ENCODE peak calls at places on chromosomes 5 and 9, in four cellular contexts. J, T, H and Y are unnamed samples.

GRCh38 chr5:26104175-26104574 is 934.2 kb downstream of the CDH9 start:
- DNase-seq in J (no peak), T (no peak), H (no peak), Y (no peak)

GRCh38 chr5:145110826-145111225 is 724.3 kb downstream of the PRELID2 start:
- DNase-seq in J (no peak), T (no peak), H (no peak), Y (no peak)

GRCh38 chr5:102218159-102218558 is 77.9 kb downstream of the SLCO4C1 start:
- DNase-seq in J (peak), T (no peak), H (no peak), Y (no peak)

GRCh38 chr9:81671880-81672280 is 17.5 kb downstream of the TLE1 start:
- DNase-seq in J (no peak), T (no peak), H (no peak), Y (no peak)

GRCh38 chr5:116411101-116411571 is 163.5 kb downstream of the SEMA6A start:
- DNase-seq in J (no peak), T (no peak), H (no peak), Y (no peak)

GRCh38 chr5:107388111-107388861 is 282.5 kb downstream of the EFNA5 start:
- DNase-seq in J (no peak), T (peak), H (peak), Y (no peak)

GRCh38 chr5:112634796-112635195 is 102.9 kb upstream of the APC start:
- DNase-seq in J (no peak), T (no peak), H (no peak), Y (no peak)

GRCh38 chr9:109114670-109115069 is 5.1 kb downstream of the TMEM245 start:
- DNase-seq in J (no peak), T (no peak), H (no peak), Y (no peak)

GRCh38 chr5:12023614-12024241 is 119.5 kb upstream of the CTNND2 start:
- DNase-seq in J (peak), T (peak), H (peak), Y (no peak)

GRCh38 chr5:19369561-19369960 is 618.4 kb downstream of the CDH18 start:
- DNase-seq in J (no peak), T (no peak), H (no peak), Y (no peak)

GRCh38 chr5:110790673-110791072 is 51.9 kb downstream of the SLC25A46 start:
- DNase-seq in J (no peak), T (peak), H (no peak), Y (no peak)

GRCh38 chr5:168407222-168407621 is 79.0 kb upstream of the RARS1 start:
- DNase-seq in J (no peak), T (no peak), H (no peak), Y (no peak)

GRCh38 chr5:100970646-100971045 is 67.6 kb upstream of the ST8SIA4 start:
- DNase-seq in J (no peak), T (no peak), H (no peak), Y (no peak)

GRCh38 chr5:43485406-43485805 is 1.7 kb upstream of the TMEM267 start:
- DNase-seq in J (peak), T (no peak), H (no peak), Y (peak)

GRCh38 chr9:134358026-134358967 is 32.0 kb downstream of the RXRA start:
- DNase-seq in J (no peak), T (peak), H (no peak), Y (no peak)

GRCh38 chr9:89874351-89875321 is 269.8 kb downstream of the GADD45G start:
- DNase-seq in J (no peak), T (peak), H (no peak), Y (no peak)

GRCh38 chr9:115006660-115007059 is 76.3 kb upstream of the TNFSF8 start:
- DNase-seq in J (no peak), T (no peak), H (no peak), Y (no peak)
- TF ChIP-seq PBX3 in J (no peak), T (no peak), H (no peak), Y (no peak)

GRCh38 chr5:83151821-83152220 is 74.5 kb downstream of the XRCC4 start:
- DNase-seq in J (no peak), T (no peak), H (no peak), Y (no peak)

GRCh38 chr5:83162598-83162997 is 85.3 kb downstream of the XRCC4 start:
- DNase-seq in J (no peak), T (no peak), H (no peak), Y (no peak)

GRCh38 chr5:83157120-83157519 is 79.8 kb downstream of the XRCC4 start:
- DNase-seq in J (no peak), T (no peak), H (no peak), Y (no peak)
- TF ChIP-seq PBX3 in J (no peak), T (no peak), H (no peak), Y (no peak)

GRCh38 chr5:10355071-10355889 is 1.8 kb downstream of the MARCHF6 start:
- DNase-seq in J (no peak), T (no peak), H (no peak), Y (no peak)

GRCh38 chr5:10352404-10353240 is 873 bp upstream of the MARCHF6 start:
- DNase-seq in J (peak), T (peak), H (peak), Y (no peak)

GRCh38 chr5:10353241-10354047 is at the start of gene MARCHF6:
- DNase-seq in J (peak), T (peak), H (peak), Y (peak)

GRCh38 chr5:10351882-10352395 is 1.6 kb upstream of the MARCHF6 start:
- DNase-seq in J (no peak), T (no peak), H (no peak), Y (no peak)

DNA sequence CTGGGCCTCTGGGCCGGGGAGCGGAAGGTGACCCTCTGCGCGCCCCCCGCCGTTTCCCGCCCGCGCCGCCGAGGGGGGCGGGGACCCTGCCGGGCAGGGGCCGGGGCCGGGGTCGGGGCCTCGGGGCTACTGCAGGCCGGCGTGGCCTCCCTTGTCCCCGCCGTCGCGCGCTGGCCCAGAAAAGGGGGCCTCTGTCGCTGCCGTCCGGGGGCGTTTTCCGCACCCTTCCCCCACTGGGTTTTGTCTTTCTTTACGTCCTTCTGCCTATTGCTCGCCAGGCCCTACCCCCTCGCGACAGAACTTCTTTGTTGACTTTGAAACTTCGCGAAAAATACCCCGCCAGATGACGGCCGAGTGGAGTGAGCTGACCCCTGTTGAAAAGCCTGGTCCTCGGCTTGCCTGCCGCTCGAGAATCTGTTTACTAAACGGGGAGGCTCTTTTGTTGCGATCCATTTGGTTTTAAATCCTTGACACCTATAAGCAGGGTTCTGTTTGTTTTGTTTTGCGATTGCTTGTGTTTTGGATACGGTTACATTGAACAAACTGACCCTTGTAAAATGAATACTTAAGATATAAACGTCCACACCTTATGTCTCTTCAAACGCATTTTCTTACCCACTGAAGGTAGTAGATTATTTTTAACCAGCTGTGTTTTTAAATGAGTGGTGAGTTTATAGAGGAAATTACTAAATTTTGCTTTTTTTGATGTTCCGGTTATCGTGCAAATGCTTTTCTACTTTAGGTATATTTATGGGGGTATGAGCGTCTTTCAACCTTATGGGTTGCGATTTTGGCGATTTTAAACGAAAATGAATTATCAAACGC is 765 bp downstream of the MARCHF6 start:
- DNase-seq in J (peak), T (no peak), H (no peak), Y (peak)
- TF ChIP-seq PBX3 in J (no peak), T (no peak), H (no peak), Y (no peak)

DNA sequence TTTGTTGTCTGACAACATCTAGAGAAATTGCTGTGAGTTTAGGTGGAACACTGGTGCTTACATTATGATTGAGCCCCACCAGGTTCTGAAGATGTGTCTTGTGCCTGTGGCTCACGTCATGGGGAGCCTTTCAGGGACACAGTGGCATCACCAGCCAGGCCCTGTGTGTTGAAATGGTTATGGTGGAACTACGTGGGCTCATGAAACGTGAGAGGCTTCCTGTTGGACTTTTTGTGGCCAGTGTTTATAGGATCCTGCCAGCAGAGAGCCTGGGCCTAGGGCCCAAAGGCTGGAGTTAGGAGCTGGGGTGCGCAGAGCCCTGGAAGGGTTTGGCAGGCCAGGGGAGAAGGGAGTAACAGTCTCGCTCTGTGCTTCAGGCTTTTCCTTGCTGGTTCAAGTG is 46.8 kb downstream of the TENT4A start:
- DNase-seq in J (no peak), T (no peak), H (no peak), Y (no peak)
- TF ChIP-seq PBX3 in J (no peak), T (no peak), H (no peak), Y (no peak)

DNA sequence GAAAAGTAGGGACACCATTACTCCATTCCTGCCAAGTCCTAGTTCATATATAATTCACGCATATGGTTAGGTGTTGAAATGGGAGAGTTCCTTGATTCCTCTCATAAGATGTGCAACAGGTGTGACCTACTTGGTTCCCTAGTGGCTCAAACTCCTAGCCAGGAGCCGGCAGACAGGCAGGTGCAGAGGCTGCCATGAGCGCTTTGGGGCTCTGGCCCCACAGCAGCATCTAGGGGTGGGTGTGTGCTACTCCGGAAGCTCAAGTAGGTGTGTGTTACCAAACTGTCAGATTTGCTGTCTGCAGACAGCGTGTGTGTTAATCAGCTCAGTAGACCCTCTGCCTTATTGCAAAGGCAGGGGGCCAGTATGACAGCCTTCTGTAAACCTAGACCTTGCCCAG is 1652.4 kb upstream of the ACO1 start:
- DNase-seq in J (peak), T (no peak), H (no peak), Y (no peak)
- TF ChIP-seq PBX3 in J (no peak), T (no peak), H (no peak), Y (no peak)

DNA sequence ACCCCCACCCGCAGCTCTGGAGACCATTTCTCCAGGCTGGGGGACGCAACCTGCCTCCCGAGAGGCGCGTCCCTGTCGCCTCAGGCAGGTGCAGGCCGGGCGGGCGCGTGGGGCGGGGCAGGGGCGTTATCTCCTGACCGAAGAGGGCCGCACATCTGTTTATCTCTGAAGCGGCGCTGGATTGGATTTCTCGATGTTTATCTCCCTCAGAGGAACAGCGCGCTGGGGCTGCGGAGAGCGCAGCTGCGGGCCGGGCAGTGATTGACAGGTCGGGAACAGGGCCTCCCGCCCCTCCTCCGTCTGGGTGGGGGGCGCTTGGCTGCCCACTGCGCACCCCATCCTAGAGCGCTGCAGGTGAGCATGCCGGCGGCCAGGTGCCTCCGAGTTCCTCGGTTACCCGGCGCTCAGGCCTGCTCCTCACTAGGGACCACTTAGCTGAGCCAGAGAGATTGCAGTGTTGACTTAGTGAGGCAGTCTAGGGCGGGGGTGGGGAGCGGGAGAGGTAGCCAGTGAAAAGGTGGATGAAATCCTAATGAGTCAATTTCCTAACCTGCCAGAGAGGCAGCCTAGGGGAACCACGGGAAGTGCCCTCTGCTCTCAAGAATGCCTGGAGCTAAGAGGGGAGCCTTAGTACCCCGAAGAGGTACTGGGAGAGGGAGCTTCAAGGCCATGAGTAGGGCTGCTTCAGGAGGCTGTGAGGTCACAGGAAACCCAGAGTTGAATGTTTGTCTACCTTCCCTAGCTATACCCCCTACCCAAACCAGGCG is 39.6 kb upstream of the TIFAB start:
- DNase-seq in J (peak), T (peak), H (no peak), Y (no peak)
- TF ChIP-seq PBX3 in J (no peak), T (no peak), H (no peak), Y (no peak)

GRCh38 chr9:92208693-92209524 is 84.6 kb downstream of the IARS1 start:
- DNase-seq in J (peak), T (no peak), H (no peak), Y (no peak)

DNA sequence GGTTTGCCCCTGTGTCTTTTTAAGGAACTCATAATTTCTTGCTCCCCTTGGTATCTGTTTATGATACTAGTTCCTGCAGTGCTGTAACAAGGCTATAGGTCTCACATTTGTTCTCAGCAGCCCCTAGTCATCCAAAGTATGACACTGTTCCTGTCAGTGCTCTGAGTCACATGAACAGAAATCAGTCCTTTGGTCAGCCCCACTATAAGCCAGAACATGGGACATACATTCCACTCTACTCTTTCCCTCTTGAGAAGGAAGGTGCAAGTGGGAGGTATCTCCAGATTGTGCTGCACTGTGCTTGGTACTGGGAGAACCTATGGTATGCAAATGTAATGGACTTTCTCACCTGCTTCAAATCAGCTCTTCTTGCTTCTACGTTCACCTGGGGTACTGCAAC is 87.0 kb downstream of the IARS1 start:
- DNase-seq in J (no peak), T (no peak), H (no peak), Y (no peak)
- TF ChIP-seq PBX3 in J (no peak), T (no peak), H (no peak), Y (no peak)